ENCODE peak calls at places on chromosomes 1 and 21, in five cellular contexts. Y is body of pancreas, T is sigmoid colon, F is tibial nerve, L is colonic mucosa. C is an unnamed sample. For H3K4me1, the result is how much of the 10 kb centered on the place peaks cover.

GRCh38 chr1:76130992-76131391 is 56.4 kb downstream of the ST6GALNAC3 start:
- DNase-seq in Y (no peak), F (no peak), T (no peak), L (no peak), C (no peak)

GRCh38 chr1:36086529-36087232 is 2.0 kb upstream of the ADPRS start:
- DNase-seq in L (no peak), T (peak), Y (no peak), F (no peak), C (no peak)

GRCh38 chr21:29217818-29218252 is 80.9 kb upstream of the BACH1 start:
- DNase-seq in L (no peak), Y (no peak), T (no peak), F (no peak), C (peak)

GRCh38 chr1:237179511-237179910 is 137.5 kb downstream of the RYR2 start:
- DNase-seq in F (no peak), T (no peak), Y (no peak), L (no peak), C (no peak)

GRCh38 chr1:18557621-18558465 is 72.8 kb upstream of the PAX7 start:
- DNase-seq in Y (peak), F (no peak), T (no peak), L (peak), C (no peak)

GRCh38 chr1:180912211-180912800 is 391 bp upstream of the KIAA1614 start:
- DNase-seq in T (peak), Y (no peak), F (no peak), L (peak), C (peak)

GRCh38 chr1:12166834-12167492 is at the start of gene TNFRSF1B:
- DNase-seq in Y (peak), F (peak), T (peak), L (peak), C (no peak)

GRCh38 chr1:243325305-243325890 is 69.6 kb downstream of the SDCCAG8 start:
- DNase-seq in Y (no peak), T (no peak), L (peak), F (no peak), C (peak)

GRCh38 chr1:99685516-99686180 is 39.7 kb downstream of the PALMD start:
- DNase-seq in T (peak), F (peak), L (peak), Y (peak), C (peak)

GRCh38 chr1:53546409-53547155 is 87.4 kb downstream of the DMRTB1 start:
- DNase-seq in T (peak), Y (no peak), L (no peak), F (no peak), C (no peak)

GRCh38 chr1:229557214-229557850 is 1.2 kb downstream of the ABCB10 start:
- DNase-seq in L (no peak), T (no peak), Y (no peak), F (no peak), C (peak)

GRCh38 chr1:155981266-155982088 is 3.1 kb upstream of the ARHGEF2 start:
- DNase-seq in T (peak), Y (no peak), L (no peak), F (no peak), C (peak)
- H3K4me1 ChIP-seq in T (under half), Y (under half), L (under half), F (half or more), C (under half)

GRCh38 chr21:35044770-35045538 is 4.1 kb downstream of the RUNX1 start:
- DNase-seq in L (no peak), Y (no peak), T (no peak), F (no peak), C (no peak)
- H3K27ac ChIP-seq in L (no peak), Y (no peak), T (no peak), F (no peak), C (no peak)

GRCh38 chr1:22509815-22510214 is 53.5 kb upstream of the EPHA8 start:
- DNase-seq in Y (no peak), F (no peak), L (no peak), T (no peak), C (peak)
- H3K4me1 ChIP-seq in Y (half or more), F (under half), L (under half), T (under half), C (under half)

GRCh38 chr1:172932981-172933380 is 117.8 kb downstream of the TNFSF18 start:
- DNase-seq in T (no peak), L (no peak), F (no peak), Y (no peak), C (no peak)
- H3K27ac ChIP-seq in T (peak), L (peak), F (no peak), Y (peak), C (peak)

GRCh38 chr1:66728021-66728420 is 24.2 kb upstream of the DYNLT5 start:
- DNase-seq in T (no peak), L (no peak), F (no peak), Y (no peak), C (no peak)
- H3K4me1 ChIP-seq in T (under half), L (under half), F (under half), Y (under half), C (under half)

GRCh38 chr1:61255324-61255703 is 173.0 kb downstream of the NFIA start:
- DNase-seq in F (no peak), Y (no peak), T (no peak), L (no peak), C (no peak)

GRCh38 chr1:61253059-61253735 is 170.8 kb downstream of the NFIA start:
- DNase-seq in F (peak), Y (peak), T (peak), L (peak), C (peak)

GRCh38 chr1:61254629-61255323 is 172.4 kb downstream of the NFIA start:
- DNase-seq in F (no peak), L (peak), Y (no peak), T (peak), C (no peak)

GRCh38 chr1:61259379-61260148 is 177.2 kb downstream of the NFIA start:
- DNase-seq in L (no peak), Y (no peak), F (no peak), T (no peak), C (no peak)

GRCh38 chr1:61253912-61254628 is 171.7 kb downstream of the NFIA start:
- DNase-seq in T (no peak), L (no peak), F (no peak), Y (no peak), C (no peak)
- H3K27ac ChIP-seq in T (peak), L (peak), F (peak), Y (peak), C (no peak)

GRCh38 chr21:38490411-38491020 is 7.8 kb downstream of the ERG start:
- DNase-seq in Y (no peak), F (no peak), L (no peak), T (no peak), C (no peak)

GRCh38 chr21:38494254-38494648 is 4.0 kb downstream of the ERG start:
- DNase-seq in F (no peak), Y (no peak), L (no peak), T (no peak), C (peak)

GRCh38 chr21:38491536-38491935 is 6.7 kb downstream of the ERG start:
- DNase-seq in L (no peak), T (no peak), F (no peak), Y (no peak), C (no peak)

GRCh38 chr21:38493549-38494253 is 4.6 kb downstream of the ERG start:
- DNase-seq in F (no peak), T (no peak), Y (no peak), L (no peak), C (no peak)

GRCh38 chr21:38492002-38492401 is 6.3 kb downstream of the ERG start:
- DNase-seq in T (no peak), F (no peak), Y (no peak), L (no peak), C (no peak)
- H3K4me1 ChIP-seq in T (under half), F (under half), Y (under half), L (under half), C (under half)

DNA sequence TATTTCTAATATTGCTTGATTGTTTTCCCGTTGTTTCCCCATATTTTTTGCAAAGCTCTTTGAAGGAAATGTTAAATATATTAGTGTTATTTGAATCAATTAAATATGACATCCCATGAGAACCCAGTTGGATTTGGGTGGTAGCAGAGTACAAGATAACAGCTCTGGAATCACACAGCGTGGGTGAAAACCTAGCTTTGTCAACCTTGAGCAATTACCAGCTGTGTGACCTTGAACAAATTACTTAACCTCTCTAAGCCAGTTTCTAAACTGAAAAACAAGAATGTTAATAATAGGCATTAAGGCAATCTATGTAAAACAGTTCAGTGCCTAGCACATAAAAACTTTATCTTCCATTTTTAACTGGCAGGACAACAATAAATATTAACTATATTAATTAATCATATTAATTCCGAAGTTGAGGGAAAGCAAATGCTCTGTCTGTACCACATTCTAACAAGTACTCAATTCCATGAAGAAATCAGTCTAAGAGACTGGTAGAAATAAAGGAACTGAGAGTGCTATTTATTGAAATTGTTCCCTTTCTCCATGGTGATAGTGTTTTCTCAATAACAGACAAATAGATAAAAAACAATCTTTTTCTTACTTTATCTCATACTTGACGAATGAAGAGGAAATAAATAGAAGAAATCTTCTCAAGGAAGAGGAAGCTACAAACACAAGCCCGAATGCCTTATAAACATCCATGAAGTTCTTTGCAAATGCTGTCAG is 27.0 kb downstream of the DNASE2B start:
- DNase-seq in Y (no peak), T (no peak), F (no peak), L (no peak), C (no peak)
- H3K27ac ChIP-seq in Y (no peak), T (no peak), F (no peak), L (no peak), C (no peak)

GRCh38 chr1:9280015-9280860 is 12.5 kb upstream of the SPSB1 start:
- DNase-seq in F (no peak), T (peak), L (peak), Y (no peak), C (peak)

GRCh38 chr1:9275567-9276034 is 17.1 kb upstream of the SPSB1 start:
- DNase-seq in L (peak), Y (no peak), F (no peak), T (no peak), C (peak)

GRCh38 chr1:9278585-9279153 is 14.0 kb upstream of the SPSB1 start:
- DNase-seq in L (peak), T (no peak), Y (no peak), F (no peak), C (no peak)

GRCh38 chr1:9279172-9279840 is 13.4 kb upstream of the SPSB1 start:
- DNase-seq in T (no peak), L (peak), Y (no peak), F (no peak), C (no peak)

DNA sequence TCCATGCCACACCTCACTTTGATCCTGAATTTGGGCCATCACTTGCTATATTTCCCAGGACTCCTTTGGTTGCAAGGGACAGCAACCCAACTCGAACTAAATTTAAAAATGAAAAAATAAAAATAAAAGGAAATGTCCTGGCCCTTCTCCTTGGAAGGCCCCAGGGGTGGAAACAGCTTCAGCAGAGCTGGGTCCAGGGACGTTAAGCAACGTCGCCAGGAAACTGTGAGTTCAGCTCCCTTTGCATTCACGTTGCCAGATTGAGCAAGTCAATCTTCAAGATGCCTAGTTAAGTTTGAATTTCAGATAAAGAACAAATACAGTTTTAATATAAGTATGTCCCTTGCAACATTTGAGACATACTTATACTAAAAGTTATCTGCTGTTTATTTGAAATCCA is 14.6 kb upstream of the SPSB1 start:
- DNase-seq in F (no peak), T (no peak), L (no peak), Y (no peak), C (no peak)
- H3K4me1 ChIP-seq in F (under half), T (under half), L (under half), Y (under half), C (under half)

GRCh38 chr1:1047407-1047806 is 26.7 kb downstream of the RNF223 start:
- DNase-seq in Y (no peak), T (no peak), F (no peak), L (no peak), C (no peak)
- H3K27ac ChIP-seq in Y (no peak), T (no peak), F (no peak), L (no peak), C (no peak)

C was measured in fibroblast of lung.